ENCODE peak calls at places on chromosomes 3 and 15, in six cellular contexts. W is right cardiac atrium; S is esophagus squamous epithelium; I is fibroblast of lung; D is effector memory CD4-positive, alpha-beta T cell; Y is mesendoderm. K is an unnamed sample.
A peak's percentile ranks its signal among the peaks of the same experiment; 100 is the strongest.

GRCh38 chr3:132268956-132269355 is 48.3 kb upstream of the ACP3 start:
- DNase-seq in Y (peak; percentile 79), W (no peak), I (peak; percentile 28), S (no peak), D (no peak), K (peak; percentile 12)

GRCh38 chr15:78205856-78206255 is 28.5 kb downstream of the ACSBG1 start:
- DNase-seq in S (no peak), Y (no peak), W (no peak), I (no peak), D (no peak), K (no peak)

GRCh38 chr3:53354945-53355498 is 7.7 kb upstream of the DCP1A start:
- DNase-seq in D (no peak), S (no peak), I (peak; percentile 79), W (no peak), Y (no peak), K (no peak)

GRCh38 chr3:101928890-101929289 is 79.6 kb downstream of the NFKBIZ start:
- DNase-seq in I (peak; percentile 87), D (no peak), W (no peak), S (no peak), Y (no peak), K (no peak)

GRCh38 chr3:142315083-142315482 is 89.7 kb upstream of the GK5 start:
- DNase-seq in D (no peak), W (no peak), I (peak; percentile 78), Y (peak; percentile 21), S (no peak), K (no peak)

GRCh38 chr15:79339588-79340314 is 28.8 kb downstream of the TMED3 start:
- DNase-seq in Y (peak; percentile 70), S (no peak), I (peak; percentile 50), W (no peak), D (no peak), K (peak; percentile 54)

GRCh38 chr3:44939581-44940036 is 36.4 kb downstream of the ZDHHC3 start:
- DNase-seq in W (no peak), S (no peak), Y (no peak), I (peak; percentile 28), D (no peak), K (no peak)

GRCh38 chr3:181782306-181782924 is 70.7 kb downstream of the SOX2 start:
- DNase-seq in Y (peak; percentile 85), S (no peak), W (no peak), D (no peak), I (peak; percentile 69), K (no peak)

GRCh38 chr3:126433496-126434263 is 39.0 kb downstream of the CFAP100 start:
- DNase-seq in S (no peak), I (no peak), W (peak; percentile 79), Y (no peak), D (no peak), K (no peak)

GRCh38 chr15:49064281-49064653 is 18.0 kb upstream of the SECISBP2L start:
- DNase-seq in S (no peak), D (no peak), I (no peak), Y (peak; percentile 61), W (no peak), K (peak; percentile 29)

GRCh38 chr3:38731522-38731921 is 82.0 kb upstream of the SCN5A start:
- DNase-seq in Y (no peak), I (no peak), S (no peak), D (no peak), W (no peak), K (no peak)

GRCh38 chr3:142165194-142165593 is 15.8 kb upstream of the TFDP2 start:
- DNase-seq in Y (no peak), W (no peak), D (no peak), I (peak; percentile 21), S (no peak), K (no peak)

GRCh38 chr3:134367412-134367811 is 6.8 kb downstream of the AMOTL2 start:
- DNase-seq in Y (no peak), W (peak; percentile 47), I (no peak), S (no peak), D (no peak), K (no peak)

GRCh38 chr3:167754049-167754448 is 18.5 kb downstream of the SERPINI1 start:
- DNase-seq in W (no peak), Y (no peak), I (no peak), S (no peak), D (no peak), K (no peak)

GRCh38 chr15:83062768-83063180 is 4.3 kb downstream of the BTBD1 start:
- DNase-seq in I (no peak), D (no peak), S (no peak), W (no peak), Y (no peak), K (no peak)

GRCh38 chr3:27200721-27201434 is 168.3 kb downstream of the NEK10 start:
- DNase-seq in D (no peak), W (no peak), Y (no peak), S (no peak), I (no peak), K (no peak)

GRCh38 chr3:160919942-160920341 is 163.9 kb downstream of the PPM1L start:
- DNase-seq in I (no peak), D (no peak), W (no peak), S (no peak), Y (no peak), K (no peak)

GRCh38 chr3:119575507-119575906 is 3.8 kb upstream of the ADPRH start:
- DNase-seq in I (no peak), W (no peak), D (no peak), S (no peak), Y (no peak), K (no peak)

GRCh38 chr3:42486814-42487569 is 15.5 kb upstream of the VIPR1 start:
- DNase-seq in S (no peak), I (no peak), W (no peak), Y (no peak), D (no peak), K (no peak)

GRCh38 chr3:158845748-158846350 is 44.0 kb downstream of the MFSD1 start:
- DNase-seq in Y (peak; percentile 47), W (no peak), S (no peak), I (peak; percentile 29), D (no peak), K (peak; percentile 17)

GRCh38 chr15:87633471-87633870 is 623.1 kb downstream of the NTRK3 start:
- DNase-seq in S (no peak), W (no peak), I (no peak), D (no peak), Y (no peak), K (no peak)

GRCh38 chr3:40505599-40506462 is at the start of gene ZNF620:
- DNase-seq in D (peak; percentile 11), Y (peak; percentile 95), W (peak; percentile 90), I (peak; percentile 62), S (no peak), K (peak; percentile 36)
- H3K27ac ChIP-seq in D (no peak within 1 kb of the TSS), Y (peak within 1 kb of the TSS; percentile 45), W (peak within 1 kb of the TSS; percentile 83), I (peak within 1 kb of the TSS; percentile 56), S (peak within 1 kb of the TSS; percentile 78), K (no peak within 1 kb of the TSS)

GRCh38 chr3:23872330-23872729 is 44.5 kb downstream of the NKIRAS1 start:
- DNase-seq in I (no peak), Y (no peak), D (no peak), W (no peak), S (no peak), K (no peak)

GRCh38 chr3:23875326-23875725 is 41.5 kb downstream of the NKIRAS1 start:
- DNase-seq in D (no peak), Y (no peak), W (no peak), S (no peak), I (no peak), K (no peak)

GRCh38 chr3:23876901-23877300 is 39.9 kb downstream of the NKIRAS1 start:
- DNase-seq in D (no peak), W (no peak), I (no peak), Y (no peak), S (no peak), K (no peak)

GRCh38 chr3:23873941-23874340 is 42.8 kb downstream of the NKIRAS1 start:
- DNase-seq in W (no peak), Y (no peak), D (no peak), S (no peak), I (peak; percentile 15), K (no peak)

DNA sequence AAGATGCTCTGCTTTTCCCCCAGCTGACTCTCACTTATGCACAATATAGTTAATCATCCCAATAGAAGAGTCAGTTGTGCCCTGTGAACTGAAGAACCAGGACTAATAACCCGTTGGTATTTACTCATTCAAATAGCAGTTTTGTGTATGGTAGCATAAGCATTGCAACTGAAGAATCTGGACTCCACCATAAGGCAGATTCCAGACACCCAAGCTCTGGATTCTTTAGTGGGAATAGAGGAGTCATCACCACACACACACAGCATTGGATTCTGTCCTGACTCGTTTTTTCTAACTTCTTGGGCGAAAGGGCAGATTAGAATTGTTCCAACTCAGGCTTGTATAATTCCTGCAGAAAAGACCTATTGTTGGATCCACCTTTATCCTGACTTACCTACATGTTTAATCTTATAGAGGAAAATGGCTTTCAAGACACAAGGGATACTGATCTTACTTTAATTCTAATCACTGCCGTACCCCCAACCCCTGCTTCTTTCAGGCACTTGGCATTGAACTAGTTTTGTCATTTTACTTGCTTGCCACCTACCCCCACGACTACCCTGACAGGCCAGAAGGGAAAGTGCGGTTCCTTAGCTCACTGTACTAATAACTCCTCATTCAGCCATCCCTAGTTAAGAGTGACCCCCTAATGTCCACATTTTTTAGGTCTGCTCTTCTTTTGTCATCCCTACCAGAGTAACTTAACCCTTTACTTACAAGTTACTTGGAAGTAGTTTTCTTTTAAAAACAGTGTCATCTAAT is 42.2 kb downstream of the NKIRAS1 start:
- DNase-seq in Y (no peak), W (no peak), I (peak; percentile 91), S (no peak), D (no peak), K (no peak)
- H3K4me3 ChIP-seq in Y (no peak overlapping the region), W (no peak overlapping the region), I (no peak overlapping the region), S (no peak overlapping the region), D (no peak overlapping the region), K (no peak overlapping the region)

GRCh38 chr15:59313703-59314332 is 58.9 kb downstream of the MYO1E start:
- DNase-seq in Y (no peak), W (peak; percentile 67), D (no peak), I (peak; percentile 83), S (no peak), K (no peak)
- H3K27ac ChIP-seq in Y (no peak overlapping the region), W (no peak overlapping the region), D (no peak overlapping the region), I (no peak overlapping the region), S (peak overlapping the region; percentile 55), K (no peak overlapping the region)

DNA sequence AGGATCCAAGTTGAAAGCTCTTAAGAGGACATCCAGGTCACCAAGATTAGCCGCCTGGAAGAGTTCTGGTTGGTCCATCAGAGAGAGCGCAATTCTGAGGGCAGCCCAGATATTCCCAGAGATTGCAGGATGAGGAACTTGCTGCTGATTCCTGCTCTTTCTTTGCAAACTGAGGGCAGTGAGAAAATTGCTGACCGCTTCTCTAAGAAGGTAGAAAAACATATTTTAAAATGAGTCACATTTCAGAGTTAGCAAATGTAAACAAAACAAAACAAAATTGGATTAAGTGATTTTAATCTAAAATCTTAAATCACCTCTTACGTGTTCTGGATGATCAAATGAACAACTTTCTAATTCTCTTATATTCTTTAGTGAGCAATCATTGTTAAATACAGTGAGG is 149.0 kb downstream of the USP13 start:
- DNase-seq in D (no peak), W (no peak), I (no peak), Y (no peak), S (no peak), K (no peak)
- H3K4me3 ChIP-seq in D (no peak overlapping the region), W (no peak overlapping the region), I (no peak overlapping the region), Y (no peak overlapping the region), S (no peak overlapping the region), K (no peak overlapping the region)

GRCh38 chr3:89262561-89262960 is 155.1 kb downstream of the EPHA3 start:
- DNase-seq in W (no peak), Y (no peak), S (no peak), D (no peak), I (no peak), K (no peak)
- H3K27ac ChIP-seq in W (no peak overlapping the region), Y (no peak overlapping the region), S (no peak overlapping the region), D (no peak overlapping the region), I (no peak overlapping the region), K (no peak overlapping the region)